ENCODE peak calls at places on chromosome 11, in seven cellular contexts. One of them, this sample, is unnamed.

GRCh38 chr11:66316849-66317251 is at the start of gene CD248:
- DNase-seq in uterus: peak
- DNase-seq in left colon: peak
- DNase-seq in choroid plexus epithelial cell: peak
- DNase-seq in head of caudate nucleus: no peak
- DNase-seq in Panc1: no peak
- DNase-seq in SK-N-DZ: peak
- DNase-seq in this sample: no peak

GRCh38 chr11:10122337-10123197 is 171.5 kb downstream of the SBF2 start:
- DNase-seq in uterus: no peak
- DNase-seq in left colon: no peak
- DNase-seq in choroid plexus epithelial cell: peak
- DNase-seq in head of caudate nucleus: no peak
- DNase-seq in Panc1: no peak
- DNase-seq in SK-N-DZ: no peak
- DNase-seq in this sample: peak

GRCh38 chr11:96159968-96160367 is 183.0 kb downstream of the MAML2 start:
- DNase-seq in uterus: no peak
- DNase-seq in left colon: no peak
- DNase-seq in choroid plexus epithelial cell: no peak
- DNase-seq in head of caudate nucleus: no peak
- DNase-seq in Panc1: no peak
- DNase-seq in SK-N-DZ: no peak
- DNase-seq in this sample: no peak

GRCh38 chr11:57668467-57668890 is 565 bp downstream of the ZDHHC5 start:
- DNase-seq in uterus: no peak
- DNase-seq in left colon: no peak
- DNase-seq in choroid plexus epithelial cell: no peak
- DNase-seq in head of caudate nucleus: no peak
- DNase-seq in Panc1: no peak
- DNase-seq in SK-N-DZ: no peak
- DNase-seq in this sample: peak

GRCh38 chr11:29255401-29255800 is 761.4 kb downstream of the KCNA4 start:
- DNase-seq in uterus: no peak
- DNase-seq in left colon: no peak
- DNase-seq in choroid plexus epithelial cell: peak
- DNase-seq in head of caudate nucleus: no peak
- DNase-seq in Panc1: no peak
- DNase-seq in SK-N-DZ: no peak
- DNase-seq in this sample: no peak

GRCh38 chr11:112795142-112795815 is 165.9 kb upstream of the NCAM1 start:
- DNase-seq in uterus: no peak
- DNase-seq in left colon: peak
- DNase-seq in choroid plexus epithelial cell: peak
- DNase-seq in head of caudate nucleus: peak
- DNase-seq in Panc1: peak
- DNase-seq in SK-N-DZ: peak
- DNase-seq in this sample: peak

GRCh38 chr11:71495286-71496090 is 31.6 kb upstream of the KRTAP5-7 start:
- DNase-seq in uterus: no peak
- DNase-seq in left colon: no peak
- DNase-seq in choroid plexus epithelial cell: no peak
- DNase-seq in head of caudate nucleus: no peak
- DNase-seq in Panc1: no peak
- DNase-seq in SK-N-DZ: no peak
- DNase-seq in this sample: no peak

GRCh38 chr11:8989411-8989810 is 14.4 kb downstream of the NRIP3 start:
- DNase-seq in uterus: no peak
- DNase-seq in left colon: no peak
- DNase-seq in choroid plexus epithelial cell: peak
- DNase-seq in head of caudate nucleus: no peak
- DNase-seq in Panc1: no peak
- DNase-seq in SK-N-DZ: no peak
- DNase-seq in this sample: no peak

GRCh38 chr11:44939673-44940072 is 11.0 kb downstream of the TP53I11 start:
- DNase-seq in uterus: peak
- DNase-seq in left colon: no peak
- DNase-seq in choroid plexus epithelial cell: no peak
- DNase-seq in head of caudate nucleus: no peak
- DNase-seq in Panc1: no peak
- DNase-seq in SK-N-DZ: no peak
- DNase-seq in this sample: peak

GRCh38 chr11:575324-575995 is 810 bp upstream of the PHRF1 start:
- DNase-seq in uterus: no peak
- DNase-seq in left colon: peak
- DNase-seq in choroid plexus epithelial cell: peak
- DNase-seq in head of caudate nucleus: peak
- DNase-seq in Panc1: no peak
- DNase-seq in SK-N-DZ: peak
- DNase-seq in this sample: peak

GRCh38 chr11:2451916-2452694 is 7.3 kb downstream of the KCNQ1 start:
- DNase-seq in uterus: no peak
- DNase-seq in left colon: no peak
- DNase-seq in choroid plexus epithelial cell: no peak
- DNase-seq in head of caudate nucleus: no peak
- DNase-seq in Panc1: no peak
- DNase-seq in SK-N-DZ: no peak
- DNase-seq in this sample: no peak